ENCODE peak calls at places on chromosomes 3 and 15, in six cellular contexts. W is heart left ventricle, F is body of pancreas, N is neuronal stem cell, S is heart right ventricle, V is transverse colon. D is an unnamed sample.

GRCh38 chr15:39365161-39365560 is 215.7 kb upstream of the THBS1 start:
- DNase-seq in W (no peak), F (no peak), N (no peak), S (no peak), V (no peak), D (no peak)

GRCh38 chr3:180265551-180265950 is 228.8 kb upstream of the PEX5L start:
- DNase-seq in W (no peak), F (peak), N (no peak), S (no peak), V (no peak), D (no peak)

GRCh38 chr15:51046799-51047449 is 47.8 kb downstream of the TNFAIP8L3 start:
- DNase-seq in W (peak), F (peak), N (no peak), S (peak), V (peak), D (no peak)

GRCh38 chr3:51385621-51386091 is 565 bp downstream of the MANF start:
- DNase-seq in W (no peak), F (no peak), N (no peak), S (no peak), V (no peak), D (no peak)

GRCh38 chr15:72136170-72137051 is 18.2 kb downstream of the SENP8 start:
- DNase-seq in W (no peak), F (no peak), N (no peak), S (no peak), V (no peak), D (no peak)

GRCh38 chr3:195909294-195909644 is 918 bp upstream of the TNK2 start:
- DNase-seq in W (no peak), F (no peak), N (no peak), S (no peak), V (peak), D (no peak)

GRCh38 chr3:124351430-124352142 is 359.7 kb upstream of the ROPN1 start:
- DNase-seq in W (peak), F (peak), N (peak), S (peak), V (no peak), D (no peak)

GRCh38 chr3:117562000-117562399 is 852.4 kb downstream of the TUSC7 start:
- DNase-seq in W (no peak), F (peak), N (no peak), S (no peak), V (no peak), D (no peak)

GRCh38 chr15:59892995-59893394 is 111.1 kb upstream of the FOXB1 start:
- DNase-seq in W (no peak), F (no peak), N (peak), S (no peak), V (no peak), D (no peak)

GRCh38 chr3:149198611-149199010 is 23.0 kb downstream of the CP start:
- DNase-seq in W (no peak), F (no peak), N (peak), S (no peak), V (no peak), D (no peak)

DNA sequence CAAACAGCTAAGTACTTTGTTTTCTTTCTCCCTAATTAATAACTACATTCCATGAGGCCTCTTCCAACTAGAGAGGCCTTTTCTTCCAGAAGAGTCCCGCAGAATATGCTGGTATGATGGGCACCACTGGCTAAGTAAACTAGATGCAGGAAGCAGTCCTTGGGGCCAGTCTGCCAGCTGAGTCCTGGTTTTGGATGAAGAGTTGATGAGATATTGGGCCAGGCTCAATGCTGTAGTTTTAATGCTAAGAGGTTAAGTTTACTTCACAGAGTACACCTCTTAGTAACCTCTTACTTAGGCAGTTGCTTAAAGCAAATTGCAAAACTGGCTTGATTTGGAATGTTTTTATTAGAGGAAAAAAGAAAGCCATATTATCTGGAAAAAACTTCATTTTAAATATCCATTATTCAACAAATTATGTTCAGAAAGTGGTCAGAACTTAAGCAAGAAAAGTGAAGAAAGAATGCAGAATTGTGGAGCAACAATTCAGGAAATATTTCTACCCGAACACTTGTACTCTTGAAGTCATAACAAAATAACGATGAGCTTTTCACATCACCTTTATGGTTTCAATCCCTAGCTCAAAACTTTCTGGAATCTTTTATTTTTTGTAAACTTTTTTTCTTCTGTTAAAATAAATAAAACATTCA is 178.4 kb upstream of the CDIN1 start:
- DNase-seq in W (no peak), F (no peak), N (no peak), S (no peak), V (no peak), D (no peak)
- H3K27ac ChIP-seq in W (no peak), F (no peak), N (no peak), S (no peak), V (no peak), D (no peak)

GRCh38 chr3:93981649-93982048 is 1.7 kb downstream of the ARL13B start:
- DNase-seq in W (no peak), F (no peak), N (no peak), S (no peak), V (no peak), D (no peak)
- H3K4me3 ChIP-seq in W (no peak), F (no peak), N (no peak), S (no peak), V (no peak), D (no peak)

GRCh38 chr3:194330579-194330978 is 20.5 kb downstream of the CPN2 start:
- DNase-seq in W (peak), F (peak), N (no peak), S (peak), V (no peak), D (no peak)
- H3K27ac ChIP-seq in W (no peak), F (no peak), N (no peak), S (peak), V (no peak), D (no peak)

GRCh38 chr15:89389841-89390603 is 55.4 kb upstream of the POLG start:
- DNase-seq in W (no peak), F (no peak), N (no peak), S (no peak), V (no peak), D (no peak)
- H3K4me3 ChIP-seq in W (no peak), F (no peak), N (no peak), S (no peak), V (no peak), D (no peak)

GRCh38 chr15:62853114-62853832 is 189.3 kb upstream of the TPM1 start:
- DNase-seq in W (no peak), F (peak), N (no peak), S (no peak), V (no peak), D (no peak)
- H3K27ac ChIP-seq in W (no peak), F (peak), N (no peak), S (no peak), V (no peak), D (no peak)

GRCh38 chr3:152243301-152243711 is 25.4 kb upstream of the MBNL1 start:
- DNase-seq in W (no peak), F (no peak), N (no peak), S (no peak), V (no peak), D (no peak)
- H3K4me3 ChIP-seq in W (no peak), F (no peak), N (no peak), S (no peak), V (no peak), D (no peak)

GRCh38 chr3:186567072-186567921 is at the start of gene TBCCD1:
- DNase-seq in W (peak), F (peak), N (peak), S (peak), V (peak), D (peak)
- H3K27ac ChIP-seq in W (peak), F (peak), N (peak), S (peak), V (peak), D (peak)

DNA sequence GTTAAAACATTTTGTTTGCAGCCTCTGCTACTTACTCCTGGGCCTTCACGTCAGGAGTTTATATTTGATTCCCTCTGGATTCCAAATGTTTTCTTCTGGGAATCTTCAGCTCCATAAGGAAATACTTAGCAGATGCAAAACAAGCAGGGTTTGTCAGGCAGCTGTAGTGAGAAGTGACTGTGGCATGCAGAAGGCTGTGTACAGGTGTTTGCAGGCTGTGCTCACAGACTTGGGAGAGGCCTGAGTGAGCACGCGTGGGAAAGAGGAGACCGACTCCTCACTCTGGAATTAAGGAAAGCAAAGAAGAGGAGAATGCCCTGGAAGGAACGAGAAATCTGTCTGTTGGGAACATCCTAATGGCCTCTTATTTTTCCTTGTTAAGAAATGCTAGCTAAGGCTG is 82.4 kb downstream of the TGFBR2 start:
- DNase-seq in W (no peak), F (no peak), N (no peak), S (no peak), V (peak), D (no peak)
- H3K4me3 ChIP-seq in W (no peak), F (no peak), N (no peak), S (no peak), V (no peak), D (no peak)

GRCh38 chr3:159919873-159920272 is 68.8 kb upstream of the IL12A start:
- DNase-seq in W (no peak), F (no peak), N (no peak), S (no peak), V (no peak), D (no peak)
- H3K27ac ChIP-seq in W (no peak), F (no peak), N (no peak), S (no peak), V (no peak), D (no peak)

D was measured in tibial artery.